ENCODE peak calls at places on chromosome 18, in nine cellular contexts. P is transverse colon, F is astrocyte of the spinal cord, T is A549, R is progenitor cell of endocrine pancreas, G is lower leg skin, B is fibroblast of lung, W is psoas muscle, J is IMR-90. M is an unnamed sample.

GRCh38 chr18:650428-650858 is 7.0 kb upstream of the TYMS start:
- DNase-seq in G (no peak), R (no peak), T (no peak), F (no peak), P (no peak), B (no peak), J (no peak), W (no peak), M (no peak)

GRCh38 chr18:65363006-65363405 is 387.8 kb upstream of the CDH7 start:
- DNase-seq in W (no peak), B (no peak), P (no peak), F (no peak), T (no peak), J (no peak), G (no peak), R (no peak), M (no peak)

GRCh38 chr18:43757273-43757672 is 480.0 kb upstream of the SYT4 start:
- DNase-seq in T (no peak), B (no peak), R (no peak), J (no peak), F (no peak), G (no peak), W (no peak), P (no peak), M (no peak)

GRCh38 chr18:31497711-31498449 is at the start of gene DSG2:
- DNase-seq in J (no peak), F (peak), G (peak), T (peak), B (peak), W (peak), P (peak), R (peak), M (peak)

GRCh38 chr18:22983175-22983574 is 50.0 kb downstream of the RBBP8 start:
- DNase-seq in G (no peak), R (no peak), F (peak), W (no peak), T (peak), B (peak), P (no peak), J (peak), M (no peak)

GRCh38 chr18:45505497-45506206 is 109.6 kb upstream of the SLC14A2 start:
- DNase-seq in W (no peak), R (no peak), J (no peak), B (peak), P (no peak), F (peak), T (no peak), G (no peak), M (no peak)

GRCh38 chr18:46169464-46169941 is 65.3 kb downstream of the HAUS1 start:
- DNase-seq in R (no peak), J (peak), B (peak), G (no peak), P (no peak), W (no peak), T (peak), F (peak), M (no peak)

GRCh38 chr18:40608220-40608619 is 1346.8 kb upstream of the PIK3C3 start:
- DNase-seq in F (no peak), W (no peak), T (no peak), P (no peak), G (no peak), B (no peak), J (no peak), R (no peak), M (no peak)

GRCh38 chr18:31269508-31270074 is 48.4 kb upstream of the DSG1 start:
- DNase-seq in P (no peak), B (no peak), R (no peak), T (no peak), W (no peak), F (no peak), J (no peak), G (no peak), M (no peak)

GRCh38 chr18:22434973-22435608 is 17.4 kb upstream of the CTAGE1 start:
- DNase-seq in J (peak), G (no peak), R (no peak), B (peak), P (no peak), T (peak), W (no peak), F (peak), M (no peak)

GRCh38 chr18:50097702-50098101 is 97.2 kb downstream of the MYO5B start:
- DNase-seq in J (no peak), T (no peak), W (peak), F (peak), R (no peak), G (peak), B (peak), P (peak), M (no peak)

GRCh38 chr18:59744271-59744721 is 47.1 kb upstream of the CCBE1 start:
- DNase-seq in G (no peak), J (peak), B (peak), W (no peak), T (peak), P (no peak), R (no peak), F (peak), M (no peak)

GRCh38 chr18:3541549-3542386 is 91.8 kb downstream of the TGIF1 start:
- DNase-seq in P (no peak), B (no peak), W (no peak), G (no peak), F (no peak), J (no peak), T (no peak), R (no peak), M (no peak)

GRCh38 chr18:6056171-6056932 is 161.0 kb upstream of the TMEM200C start:
- DNase-seq in F (peak), P (no peak), W (no peak), R (no peak), J (peak), B (peak), T (no peak), G (no peak), M (no peak)

GRCh38 chr18:8944871-8945245 is 157.6 kb upstream of the NDUFV2 start:
- DNase-seq in J (no peak), P (no peak), F (peak), W (no peak), B (no peak), T (no peak), G (no peak), R (no peak), M (no peak)

GRCh38 chr18:58788470-58788869 is 76.2 kb upstream of the ZNF532 start:
- DNase-seq in P (no peak), J (no peak), R (no peak), B (peak), W (no peak), T (no peak), F (no peak), G (no peak), M (no peak)

GRCh38 chr18:59008302-59008974 is 131.2 kb upstream of the SEC11C start:
- DNase-seq in W (no peak), R (no peak), F (peak), J (peak), G (no peak), T (peak), P (no peak), B (peak), M (no peak)

GRCh38 chr18:26734760-26735159 is 130.7 kb downstream of the AQP4 start:
- DNase-seq in W (no peak), P (no peak), B (no peak), F (no peak), T (no peak), J (no peak), R (no peak), G (no peak), M (no peak)
- TF ChIP-seq CTCF in W (no peak), P (no peak), B (no peak), F (no peak), T (no peak), J (no peak), R (no peak), G (no peak), M (no peak)

GRCh38 chr18:79577451-79578395 is 101.9 kb upstream of the CTDP1 start:
- DNase-seq in P (peak), F (no peak), B (peak), T (no peak), G (peak), J (peak), W (peak), R (no peak), M (no peak)

GRCh38 chr18:79578396-79579260 is 101.0 kb upstream of the CTDP1 start:
- DNase-seq in W (peak), F (no peak), P (peak), B (no peak), G (peak), J (no peak), T (no peak), R (no peak), M (no peak)

GRCh38 chr18:79574938-79575525 is 104.6 kb upstream of the CTDP1 start:
- DNase-seq in R (no peak), G (peak), B (no peak), P (peak), W (peak), F (no peak), T (no peak), J (no peak), M (no peak)

GRCh38 chr18:79575891-79576685 is 103.5 kb upstream of the CTDP1 start:
- DNase-seq in P (peak), J (peak), F (peak), G (peak), B (peak), R (no peak), T (no peak), W (peak), M (no peak)

DNA sequence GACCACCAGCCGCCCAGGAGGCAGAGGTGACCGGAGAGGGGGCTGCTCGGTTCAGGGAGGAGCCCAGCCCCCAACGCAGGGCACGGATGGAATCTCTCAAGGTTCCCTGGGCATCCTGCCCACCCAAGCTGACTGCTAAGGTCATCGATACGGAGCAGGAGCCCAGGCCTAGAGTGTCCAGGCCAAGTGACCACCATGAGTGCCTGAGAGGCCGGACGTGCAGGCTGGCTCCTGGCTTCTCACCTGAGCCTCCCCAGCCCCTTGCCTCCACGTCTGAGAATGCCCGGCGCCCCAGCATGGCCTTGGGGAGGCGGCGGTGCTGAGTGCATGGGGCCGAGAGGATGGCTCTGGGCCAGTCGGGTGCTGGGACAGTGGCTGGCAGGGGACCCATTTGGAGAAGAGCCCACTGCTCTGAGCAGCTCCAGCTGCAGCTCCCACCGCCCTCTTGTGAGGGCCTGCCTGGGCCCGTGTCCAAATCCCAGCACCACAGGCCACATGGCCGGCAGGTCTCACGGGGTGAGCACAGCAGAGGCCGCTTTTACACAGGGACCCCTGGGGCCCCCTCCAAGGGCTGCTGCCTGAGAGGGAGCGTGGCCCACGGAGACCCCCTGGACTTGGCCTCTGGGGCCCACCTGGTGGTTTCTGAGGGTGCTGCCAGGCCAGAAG is 102.8 kb upstream of the CTDP1 start:
- DNase-seq in R (no peak), P (peak), F (peak), T (no peak), J (peak), B (peak), W (peak), G (peak), M (no peak)
- TF ChIP-seq CTCF in R (no peak), P (no peak), F (no peak), T (no peak), J (no peak), B (no peak), W (no peak), G (no peak), M (no peak)

GRCh38 chr18:63422087-63422861 is at the start of gene VPS4B:
- DNase-seq in J (peak), G (peak), T (peak), B (peak), W (peak), P (peak), F (peak), R (peak), M (peak)
- TF ChIP-seq CTCF in J (no peak), G (no peak), T (no peak), B (no peak), W (peak), P (peak), F (peak), R (peak), M (no peak)

DNA sequence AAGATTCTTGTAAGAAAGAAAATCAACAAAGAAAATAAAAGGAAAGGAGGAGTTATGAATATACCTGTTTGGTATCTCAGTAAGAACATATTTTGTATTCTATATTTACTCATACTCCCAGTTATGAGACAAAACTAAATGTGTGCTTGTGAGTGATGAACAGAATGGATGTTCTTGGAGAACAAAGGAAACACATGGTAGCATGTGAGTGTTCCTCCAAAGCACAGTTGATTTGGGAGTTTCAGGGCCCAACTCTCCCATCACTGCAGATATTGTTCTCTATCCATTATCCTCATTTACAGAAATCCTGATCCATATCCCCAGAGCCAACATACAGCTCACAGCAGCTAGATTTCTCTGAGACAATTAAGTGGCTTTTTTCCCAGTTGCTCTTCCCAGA is 75.7 kb upstream of the MAPRE2 start:
- DNase-seq in G (no peak), P (no peak), T (no peak), F (no peak), W (no peak), R (no peak), J (no peak), B (no peak), M (no peak)
- TF ChIP-seq CTCF in G (no peak), P (no peak), T (no peak), F (no peak), W (no peak), R (no peak), J (no peak), B (no peak), M (no peak)

DNA sequence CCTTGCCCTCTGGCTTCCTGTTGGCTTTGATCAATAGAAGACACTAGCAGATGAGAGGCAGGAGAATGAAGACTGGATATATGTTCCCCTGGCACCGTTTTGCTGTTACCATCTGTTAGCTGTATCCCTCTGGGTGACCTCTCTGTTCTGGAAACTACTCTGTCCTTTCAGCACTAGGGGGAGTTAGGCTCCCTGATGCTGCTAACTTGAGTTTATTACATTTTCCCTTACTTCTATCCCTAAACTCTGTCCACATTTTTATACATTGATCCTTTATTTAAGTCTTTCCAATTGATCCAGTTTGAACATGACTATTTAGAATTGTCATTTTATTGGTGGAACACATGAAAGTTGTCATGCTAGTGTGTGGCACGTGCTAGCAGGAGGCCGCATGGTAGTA is 1014.3 kb upstream of the CDH2 start:
- DNase-seq in P (no peak), F (peak), G (no peak), J (peak), B (peak), T (peak), R (no peak), W (no peak), M (no peak)
- TF ChIP-seq CTCF in P (no peak), F (peak), G (no peak), J (peak), B (peak), T (no peak), R (peak), W (no peak), M (peak)

GRCh38 chr18:12278153-12278764 is 24.1 kb downstream of the CIDEA start:
- DNase-seq in B (no peak), G (no peak), F (no peak), J (peak), W (no peak), T (no peak), P (no peak), R (no peak), M (no peak)
- TF ChIP-seq CTCF in B (no peak), G (no peak), F (peak), J (peak), W (no peak), T (no peak), P (no peak), R (peak), M (no peak)

DNA sequence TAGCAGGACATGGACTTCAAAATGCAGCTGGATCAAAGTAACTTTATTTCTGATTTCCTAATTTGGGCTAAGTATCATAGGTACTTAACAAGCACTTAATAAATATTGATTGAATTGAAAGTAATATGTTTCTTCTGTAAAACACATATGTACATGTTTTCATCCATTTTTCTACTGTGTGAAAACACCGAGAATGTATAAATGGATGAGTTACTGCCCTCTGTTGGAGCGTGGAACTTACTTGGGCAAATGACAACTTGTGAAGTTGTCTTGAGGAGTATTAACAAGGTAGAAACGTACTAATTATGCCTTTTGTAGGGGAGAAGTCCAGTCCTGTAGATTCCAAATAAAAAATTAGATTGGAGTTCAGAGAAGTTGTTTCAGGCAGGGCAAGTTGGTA is 87.2 kb downstream of the PHLPP1 start:
- DNase-seq in B (no peak), W (no peak), R (no peak), F (peak), G (no peak), J (no peak), T (no peak), P (no peak), M (no peak)
- TF ChIP-seq CTCF in B (no peak), W (no peak), R (no peak), F (peak), G (no peak), J (no peak), T (peak), P (peak), M (peak)